ENCODE peak calls at places on chromosomes 16 and 17, in eight cellular contexts. One of them, this sample, is unnamed.

GRCh38 chr16:68083861-68084503 is 1.2 kb upstream of the NFATC3 start:
- DNase-seq in epithelial cell of prostate: no peak
- DNase-seq in HT1080: no peak
- DNase-seq in NB4: peak; percentile 37
- DNase-seq in ascending aorta: no peak
- DNase-seq in skeletal muscle cell: no peak
- DNase-seq in nephron progenitor cell: peak; percentile 39
- DNase-seq in A172: no peak
- DNase-seq in this sample: no peak

GRCh38 chr17:72393553-72393952 is 272.7 kb downstream of the SOX9 start:
- DNase-seq in nephron progenitor cell: no peak
- DNase-seq in ascending aorta: no peak
- DNase-seq in skeletal muscle cell: no peak
- DNase-seq in epithelial cell of prostate: no peak
- DNase-seq in A172: peak; percentile 96
- DNase-seq in HT1080: peak; percentile 99
- DNase-seq in NB4: peak; percentile 26
- DNase-seq in this sample: no peak

GRCh38 chr16:85474808-85475207 is 138.3 kb upstream of the GSE1 start:
- DNase-seq in nephron progenitor cell: no peak
- DNase-seq in skeletal muscle cell: no peak
- DNase-seq in HT1080: no peak
- DNase-seq in epithelial cell of prostate: no peak
- DNase-seq in A172: no peak
- DNase-seq in ascending aorta: no peak
- DNase-seq in NB4: no peak
- DNase-seq in this sample: peak; percentile 46

GRCh38 chr16:77835111-77835510 is 46.7 kb downstream of the VAT1L start:
- DNase-seq in nephron progenitor cell: no peak
- DNase-seq in A172: no peak
- DNase-seq in HT1080: no peak
- DNase-seq in NB4: no peak
- DNase-seq in skeletal muscle cell: no peak
- DNase-seq in epithelial cell of prostate: no peak
- DNase-seq in ascending aorta: no peak
- DNase-seq in this sample: no peak

GRCh38 chr17:7017827-7018200 is 5.0 kb upstream of the BCL6B start:
- DNase-seq in nephron progenitor cell: no peak
- DNase-seq in A172: no peak
- DNase-seq in skeletal muscle cell: no peak
- DNase-seq in HT1080: no peak
- DNase-seq in NB4: peak; percentile 64
- DNase-seq in epithelial cell of prostate: no peak
- DNase-seq in ascending aorta: peak; percentile 63
- DNase-seq in this sample: no peak

GRCh38 chr16:53089434-53090270 is 34.9 kb downstream of the CHD9 start:
- DNase-seq in HT1080: peak; percentile 10
- DNase-seq in epithelial cell of prostate: no peak
- DNase-seq in NB4: no peak
- DNase-seq in A172: peak; percentile 46
- DNase-seq in skeletal muscle cell: no peak
- DNase-seq in nephron progenitor cell: no peak
- DNase-seq in ascending aorta: no peak
- DNase-seq in this sample: no peak

GRCh38 chr16:55944377-55944802 is 69.2 kb upstream of the CES5A start:
- DNase-seq in ascending aorta: peak; percentile 77
- DNase-seq in epithelial cell of prostate: no peak
- DNase-seq in HT1080: peak; percentile 38
- DNase-seq in NB4: peak; percentile 54
- DNase-seq in skeletal muscle cell: peak; percentile 25
- DNase-seq in nephron progenitor cell: peak; percentile 76
- DNase-seq in A172: peak; percentile 3
- DNase-seq in this sample: peak; percentile 89

GRCh38 chr16:72646615-72647014 is 401.3 kb downstream of the ZFHX3 start:
- DNase-seq in skeletal muscle cell: no peak
- DNase-seq in NB4: no peak
- DNase-seq in HT1080: no peak
- DNase-seq in ascending aorta: no peak
- DNase-seq in nephron progenitor cell: no peak
- DNase-seq in epithelial cell of prostate: no peak
- DNase-seq in A172: no peak
- DNase-seq in this sample: no peak

GRCh38 chr17:64641499-64641898 is 20.6 kb downstream of the SMURF2 start:
- DNase-seq in ascending aorta: peak; percentile 65
- DNase-seq in epithelial cell of prostate: no peak
- DNase-seq in A172: peak; percentile 83
- DNase-seq in skeletal muscle cell: peak; percentile 80
- DNase-seq in NB4: peak; percentile 28
- DNase-seq in nephron progenitor cell: no peak
- DNase-seq in HT1080: peak; percentile 58
- DNase-seq in this sample: peak; percentile 74

GRCh38 chr17:15185625-15185991 is 79.5 kb downstream of the PMP22 start:
- DNase-seq in epithelial cell of prostate: no peak
- DNase-seq in A172: peak; percentile 11
- DNase-seq in ascending aorta: no peak
- DNase-seq in skeletal muscle cell: peak; percentile 64
- DNase-seq in HT1080: no peak
- DNase-seq in NB4: peak; percentile 92
- DNase-seq in nephron progenitor cell: no peak
- DNase-seq in this sample: peak; percentile 79

GRCh38 chr17:4304417-4305027 is 40.7 kb upstream of the ANKFY1 start:
- DNase-seq in nephron progenitor cell: peak; percentile 58
- DNase-seq in A172: peak; percentile 31
- DNase-seq in epithelial cell of prostate: no peak
- DNase-seq in skeletal muscle cell: peak; percentile 5
- DNase-seq in HT1080: no peak
- DNase-seq in ascending aorta: no peak
- DNase-seq in NB4: peak; percentile 48
- DNase-seq in this sample: peak; percentile 71

GRCh38 chr16:28981517-28981916 is 3.3 kb upstream of the LAT start:
- DNase-seq in NB4: peak; percentile 69
- DNase-seq in ascending aorta: no peak
- DNase-seq in nephron progenitor cell: peak; percentile 45
- DNase-seq in A172: no peak
- DNase-seq in epithelial cell of prostate: no peak
- DNase-seq in skeletal muscle cell: no peak
- DNase-seq in HT1080: peak; percentile 31
- DNase-seq in this sample: no peak

GRCh38 chr17:26818736-26819135 is 475.2 kb upstream of the WSB1 start:
- DNase-seq in skeletal muscle cell: no peak
- DNase-seq in epithelial cell of prostate: peak; percentile 24
- DNase-seq in nephron progenitor cell: no peak
- DNase-seq in NB4: peak; percentile 33
- DNase-seq in HT1080: no peak
- DNase-seq in ascending aorta: no peak
- DNase-seq in A172: peak; percentile 13
- DNase-seq in this sample: no peak

GRCh38 chr16:50585331-50585776 is 37.2 kb downstream of the NKD1 start:
- DNase-seq in skeletal muscle cell: no peak
- DNase-seq in A172: no peak
- DNase-seq in nephron progenitor cell: no peak
- DNase-seq in epithelial cell of prostate: no peak
- DNase-seq in ascending aorta: peak; percentile 93
- DNase-seq in NB4: no peak
- DNase-seq in HT1080: no peak
- DNase-seq in this sample: peak; percentile 60

GRCh38 chr16:31242197-31242596 is 17.6 kb upstream of the ITGAM start:
- DNase-seq in nephron progenitor cell: no peak
- DNase-seq in skeletal muscle cell: no peak
- DNase-seq in NB4: no peak
- DNase-seq in HT1080: no peak
- DNase-seq in ascending aorta: no peak
- DNase-seq in epithelial cell of prostate: peak; percentile 16
- DNase-seq in A172: no peak
- DNase-seq in this sample: no peak

GRCh38 chr17:28897769-28898259 is 281 bp upstream of the FLOT2 start:
- DNase-seq in nephron progenitor cell: no peak
- DNase-seq in epithelial cell of prostate: no peak
- DNase-seq in skeletal muscle cell: no peak
- DNase-seq in HT1080: peak; percentile 18
- DNase-seq in ascending aorta: peak; percentile 75
- DNase-seq in NB4: no peak
- DNase-seq in A172: no peak
- DNase-seq in this sample: no peak

GRCh38 chr17:17533901-17534441 is 37.8 kb upstream of the RASD1 start:
- DNase-seq in ascending aorta: no peak
- DNase-seq in epithelial cell of prostate: peak; percentile 52
- DNase-seq in HT1080: no peak
- DNase-seq in A172: no peak
- DNase-seq in NB4: no peak
- DNase-seq in skeletal muscle cell: no peak
- DNase-seq in nephron progenitor cell: no peak
- DNase-seq in this sample: no peak

GRCh38 chr16:82715833-82716232 is 89.1 kb downstream of the CDH13 start:
- DNase-seq in nephron progenitor cell: no peak
- DNase-seq in A172: no peak
- DNase-seq in ascending aorta: peak; percentile 71
- DNase-seq in skeletal muscle cell: no peak
- DNase-seq in NB4: no peak
- DNase-seq in HT1080: no peak
- DNase-seq in epithelial cell of prostate: no peak
- DNase-seq in this sample: no peak

GRCh38 chr17:49748791-49749190 is 15.1 kb downstream of the FAM117A start:
- DNase-seq in A172: no peak
- DNase-seq in NB4: no peak
- DNase-seq in nephron progenitor cell: no peak
- DNase-seq in ascending aorta: no peak
- DNase-seq in skeletal muscle cell: no peak
- DNase-seq in epithelial cell of prostate: no peak
- DNase-seq in HT1080: no peak
- DNase-seq in this sample: no peak

GRCh38 chr17:8868529-8868951 is 1.1 kb upstream of the PIK3R6 start:
- DNase-seq in epithelial cell of prostate: no peak
- DNase-seq in nephron progenitor cell: no peak
- DNase-seq in NB4: no peak
- DNase-seq in HT1080: no peak
- DNase-seq in ascending aorta: peak; percentile 9
- DNase-seq in skeletal muscle cell: no peak
- DNase-seq in A172: no peak
- DNase-seq in this sample: no peak

GRCh38 chr16:57297856-57298255 is 13.4 kb upstream of the PLLP start:
- DNase-seq in skeletal muscle cell: no peak
- DNase-seq in nephron progenitor cell: no peak
- DNase-seq in ascending aorta: peak; percentile 62
- DNase-seq in A172: no peak
- DNase-seq in HT1080: no peak
- DNase-seq in NB4: peak; percentile 75
- DNase-seq in epithelial cell of prostate: no peak
- DNase-seq in this sample: no peak

GRCh38 chr16:21150375-21151001 is at the start of gene DNAH3:
- DNase-seq in epithelial cell of prostate: peak; percentile 65
- DNase-seq in NB4: no peak
- DNase-seq in nephron progenitor cell: no peak
- DNase-seq in skeletal muscle cell: no peak
- DNase-seq in ascending aorta: no peak
- DNase-seq in A172: no peak
- DNase-seq in HT1080: no peak
- DNase-seq in this sample: no peak

GRCh38 chr17:83121921-83122820 is 42.8 kb downstream of the METRNL start:
- DNase-seq in nephron progenitor cell: no peak
- DNase-seq in NB4: no peak
- DNase-seq in HT1080: no peak
- DNase-seq in A172: no peak
- DNase-seq in skeletal muscle cell: no peak
- DNase-seq in ascending aorta: peak; percentile 63
- DNase-seq in epithelial cell of prostate: no peak
- DNase-seq in this sample: no peak

GRCh38 chr16:81491522-81492188 is 47.0 kb downstream of the CMIP start:
- DNase-seq in epithelial cell of prostate: no peak
- DNase-seq in A172: no peak
- DNase-seq in HT1080: no peak
- DNase-seq in NB4: no peak
- DNase-seq in ascending aorta: no peak
- DNase-seq in nephron progenitor cell: no peak
- DNase-seq in skeletal muscle cell: no peak
- DNase-seq in this sample: no peak

GRCh38 chr16:55672471-55672870 is 16.7 kb downstream of the SLC6A2 start:
- DNase-seq in epithelial cell of prostate: no peak
- DNase-seq in nephron progenitor cell: no peak
- DNase-seq in NB4: no peak
- DNase-seq in ascending aorta: no peak
- DNase-seq in A172: peak; percentile 10
- DNase-seq in HT1080: peak; percentile 16
- DNase-seq in skeletal muscle cell: peak; percentile 75
- DNase-seq in this sample: peak; percentile 79

GRCh38 chr16:3661922-3662321 is 7.4 kb downstream of the DNASE1 start:
- DNase-seq in HT1080: no peak
- DNase-seq in skeletal muscle cell: no peak
- DNase-seq in NB4: no peak
- DNase-seq in nephron progenitor cell: no peak
- DNase-seq in epithelial cell of prostate: no peak
- DNase-seq in A172: no peak
- DNase-seq in ascending aorta: no peak
- DNase-seq in this sample: no peak

GRCh38 chr16:24045641-24046040 is 209.9 kb downstream of the PRKCB start:
- DNase-seq in A172: no peak
- DNase-seq in skeletal muscle cell: no peak
- DNase-seq in ascending aorta: no peak
- DNase-seq in nephron progenitor cell: peak; percentile 40
- DNase-seq in epithelial cell of prostate: no peak
- DNase-seq in HT1080: no peak
- DNase-seq in NB4: no peak
- DNase-seq in this sample: peak; percentile 59

GRCh38 chr16:19831678-19832077 is 53.0 kb downstream of the GPRC5B start:
- DNase-seq in ascending aorta: no peak
- DNase-seq in skeletal muscle cell: peak; percentile 58
- DNase-seq in epithelial cell of prostate: no peak
- DNase-seq in HT1080: peak; percentile 86
- DNase-seq in NB4: no peak
- DNase-seq in nephron progenitor cell: no peak
- DNase-seq in A172: peak; percentile 91
- DNase-seq in this sample: peak; percentile 45

GRCh38 chr16:83714286-83714685 is 93.5 kb upstream of the HSBP1 start:
- DNase-seq in skeletal muscle cell: no peak
- DNase-seq in ascending aorta: no peak
- DNase-seq in nephron progenitor cell: no peak
- DNase-seq in HT1080: no peak
- DNase-seq in epithelial cell of prostate: no peak
- DNase-seq in A172: no peak
- DNase-seq in NB4: no peak
- DNase-seq in this sample: no peak

GRCh38 chr17:82647593-82648164 is 565 bp downstream of the WDR45B start:
- DNase-seq in epithelial cell of prostate: no peak
- DNase-seq in HT1080: no peak
- DNase-seq in A172: no peak
- DNase-seq in nephron progenitor cell: peak; percentile 60
- DNase-seq in NB4: peak; percentile 32
- DNase-seq in skeletal muscle cell: no peak
- DNase-seq in ascending aorta: peak; percentile 71
- DNase-seq in this sample: peak; percentile 68

GRCh38 chr16:11133344-11133921 is 122.6 kb downstream of the SOCS1 start:
- DNase-seq in HT1080: peak; percentile 94
- DNase-seq in skeletal muscle cell: peak; percentile 80
- DNase-seq in epithelial cell of prostate: peak; percentile 81
- DNase-seq in nephron progenitor cell: no peak
- DNase-seq in ascending aorta: peak; percentile 93
- DNase-seq in NB4: no peak
- DNase-seq in A172: peak; percentile 98
- DNase-seq in this sample: peak; percentile 94

GRCh38 chr17:56347646-56348045 is 194.4 kb downstream of the ANKFN1 start:
- DNase-seq in nephron progenitor cell: no peak
- DNase-seq in A172: no peak
- DNase-seq in skeletal muscle cell: peak; percentile 39
- DNase-seq in ascending aorta: no peak
- DNase-seq in NB4: no peak
- DNase-seq in epithelial cell of prostate: no peak
- DNase-seq in HT1080: no peak
- DNase-seq in this sample: no peak

GRCh38 chr17:31489295-31490018 is 98.0 kb downstream of the RAB11FIP4 start:
- DNase-seq in ascending aorta: no peak
- DNase-seq in NB4: peak; percentile 21
- DNase-seq in skeletal muscle cell: no peak
- DNase-seq in epithelial cell of prostate: no peak
- DNase-seq in A172: no peak
- DNase-seq in nephron progenitor cell: no peak
- DNase-seq in HT1080: no peak
- DNase-seq in this sample: no peak

GRCh38 chr17:16214190-16215001 is 938 bp downstream of the NCOR1 start:
- DNase-seq in A172: peak; percentile 32
- DNase-seq in NB4: no peak
- DNase-seq in nephron progenitor cell: no peak
- DNase-seq in ascending aorta: no peak
- DNase-seq in epithelial cell of prostate: no peak
- DNase-seq in HT1080: peak; percentile 15
- DNase-seq in skeletal muscle cell: no peak
- DNase-seq in this sample: no peak

This sample was measured in adrenal gland.